ENCODE peak calls at places on chromosomes 4 and X, in six cellular contexts. One of them, this sample, is unnamed.

GRCh38 chr4:74423101-74423500 is 21.8 kb upstream of the AREG start:
- DNase-seq in tibial artery: no peak
- DNase-seq in stimulated activated CD8-positive, alpha-beta memory T cell treated with anti-CD3 and anti-CD28 coated beads, Interleukin-7, amount 100 ng/mL, for 1 hour: no peak
- DNase-seq in stimulated activated CD4-positive, alpha-beta T cell treated with anti-CD3 and anti-CD28 coated beads, TNF-alpha, amount 100 ng/mL, for 1 hour: no peak
- DNase-seq in M059J: peak
- DNase-seq in A172: no peak
- DNase-seq in this sample: no peak

GRCh38 chr4:164716901-164717300 is 37.0 kb upstream of the SMIM31 start:
- DNase-seq in tibial artery: no peak
- DNase-seq in stimulated activated CD8-positive, alpha-beta memory T cell treated with anti-CD3 and anti-CD28 coated beads, Interleukin-7, amount 100 ng/mL, for 1 hour: no peak
- DNase-seq in stimulated activated CD4-positive, alpha-beta T cell treated with anti-CD3 and anti-CD28 coated beads, TNF-alpha, amount 100 ng/mL, for 1 hour: no peak
- DNase-seq in M059J: peak
- DNase-seq in A172: no peak
- DNase-seq in this sample: no peak

GRCh38 chr4:88204882-88205281 is 46.4 kb upstream of the ABCG2 start:
- DNase-seq in tibial artery: no peak
- DNase-seq in stimulated activated CD8-positive, alpha-beta memory T cell treated with anti-CD3 and anti-CD28 coated beads, Interleukin-7, amount 100 ng/mL, for 1 hour: no peak
- DNase-seq in stimulated activated CD4-positive, alpha-beta T cell treated with anti-CD3 and anti-CD28 coated beads, TNF-alpha, amount 100 ng/mL, for 1 hour: no peak
- DNase-seq in M059J: no peak
- DNase-seq in A172: no peak
- DNase-seq in this sample: no peak

GRCh38 chrX:24426921-24427746 is 38.0 kb upstream of the PDK3 start:
- DNase-seq in tibial artery: no peak
- DNase-seq in stimulated activated CD8-positive, alpha-beta memory T cell treated with anti-CD3 and anti-CD28 coated beads, Interleukin-7, amount 100 ng/mL, for 1 hour: no peak
- DNase-seq in stimulated activated CD4-positive, alpha-beta T cell treated with anti-CD3 and anti-CD28 coated beads, TNF-alpha, amount 100 ng/mL, for 1 hour: no peak
- DNase-seq in M059J: peak
- DNase-seq in A172: no peak
- DNase-seq in this sample: no peak

GRCh38 chrX:149648932-149649331 is 17.3 kb upstream of the TMEM185A start:
- DNase-seq in tibial artery: no peak
- DNase-seq in stimulated activated CD8-positive, alpha-beta memory T cell treated with anti-CD3 and anti-CD28 coated beads, Interleukin-7, amount 100 ng/mL, for 1 hour: no peak
- DNase-seq in stimulated activated CD4-positive, alpha-beta T cell treated with anti-CD3 and anti-CD28 coated beads, TNF-alpha, amount 100 ng/mL, for 1 hour: no peak
- DNase-seq in M059J: no peak
- DNase-seq in A172: no peak
- DNase-seq in this sample: no peak

GRCh38 chr4:120847019-120847582 is 75.4 kb downstream of the PRDM5 start:
- DNase-seq in tibial artery: no peak
- DNase-seq in stimulated activated CD8-positive, alpha-beta memory T cell treated with anti-CD3 and anti-CD28 coated beads, Interleukin-7, amount 100 ng/mL, for 1 hour: no peak
- DNase-seq in stimulated activated CD4-positive, alpha-beta T cell treated with anti-CD3 and anti-CD28 coated beads, TNF-alpha, amount 100 ng/mL, for 1 hour: no peak
- DNase-seq in M059J: no peak
- DNase-seq in A172: no peak
- DNase-seq in this sample: no peak

GRCh38 chr4:98566491-98567008 is 91.9 kb downstream of the TSPAN5 start:
- DNase-seq in tibial artery: no peak
- DNase-seq in stimulated activated CD8-positive, alpha-beta memory T cell treated with anti-CD3 and anti-CD28 coated beads, Interleukin-7, amount 100 ng/mL, for 1 hour: no peak
- DNase-seq in stimulated activated CD4-positive, alpha-beta T cell treated with anti-CD3 and anti-CD28 coated beads, TNF-alpha, amount 100 ng/mL, for 1 hour: no peak
- DNase-seq in M059J: no peak
- DNase-seq in A172: no peak
- DNase-seq in this sample: no peak

GRCh38 chr4:145011636-145012035 is 86.4 kb downstream of the ANAPC10 start:
- DNase-seq in tibial artery: no peak
- DNase-seq in stimulated activated CD8-positive, alpha-beta memory T cell treated with anti-CD3 and anti-CD28 coated beads, Interleukin-7, amount 100 ng/mL, for 1 hour: no peak
- DNase-seq in stimulated activated CD4-positive, alpha-beta T cell treated with anti-CD3 and anti-CD28 coated beads, TNF-alpha, amount 100 ng/mL, for 1 hour: no peak
- DNase-seq in M059J: no peak
- DNase-seq in A172: no peak
- DNase-seq in this sample: no peak

GRCh38 chr4:146336413-146336807 is 122.1 kb downstream of the REELD1 start:
- DNase-seq in tibial artery: no peak
- DNase-seq in stimulated activated CD8-positive, alpha-beta memory T cell treated with anti-CD3 and anti-CD28 coated beads, Interleukin-7, amount 100 ng/mL, for 1 hour: no peak
- DNase-seq in stimulated activated CD4-positive, alpha-beta T cell treated with anti-CD3 and anti-CD28 coated beads, TNF-alpha, amount 100 ng/mL, for 1 hour: no peak
- DNase-seq in M059J: no peak
- DNase-seq in A172: no peak
- DNase-seq in this sample: no peak

GRCh38 chr4:10108818-10109783 is 7.5 kb downstream of the WDR1 start:
- DNase-seq in tibial artery: no peak
- DNase-seq in stimulated activated CD8-positive, alpha-beta memory T cell treated with anti-CD3 and anti-CD28 coated beads, Interleukin-7, amount 100 ng/mL, for 1 hour: no peak
- DNase-seq in stimulated activated CD4-positive, alpha-beta T cell treated with anti-CD3 and anti-CD28 coated beads, TNF-alpha, amount 100 ng/mL, for 1 hour: no peak
- DNase-seq in M059J: peak
- DNase-seq in A172: peak
- DNase-seq in this sample: no peak

GRCh38 chrX:150219374-150220185 is 143.5 kb upstream of the MAMLD1 start:
- DNase-seq in tibial artery: no peak
- DNase-seq in stimulated activated CD8-positive, alpha-beta memory T cell treated with anti-CD3 and anti-CD28 coated beads, Interleukin-7, amount 100 ng/mL, for 1 hour: no peak
- DNase-seq in stimulated activated CD4-positive, alpha-beta T cell treated with anti-CD3 and anti-CD28 coated beads, TNF-alpha, amount 100 ng/mL, for 1 hour: no peak
- DNase-seq in M059J: peak
- DNase-seq in A172: peak
- DNase-seq in this sample: no peak

GRCh38 chr4:163548481-163549243 is 54.2 kb downstream of the TMA16 start:
- DNase-seq in tibial artery: no peak
- DNase-seq in stimulated activated CD8-positive, alpha-beta memory T cell treated with anti-CD3 and anti-CD28 coated beads, Interleukin-7, amount 100 ng/mL, for 1 hour: no peak
- DNase-seq in stimulated activated CD4-positive, alpha-beta T cell treated with anti-CD3 and anti-CD28 coated beads, TNF-alpha, amount 100 ng/mL, for 1 hour: no peak
- DNase-seq in M059J: peak
- DNase-seq in A172: peak
- DNase-seq in this sample: no peak

GRCh38 chr4:56908206-56909082 is 744 bp downstream of the REST start:
- DNase-seq in tibial artery: peak
- DNase-seq in stimulated activated CD8-positive, alpha-beta memory T cell treated with anti-CD3 and anti-CD28 coated beads, Interleukin-7, amount 100 ng/mL, for 1 hour: peak
- DNase-seq in stimulated activated CD4-positive, alpha-beta T cell treated with anti-CD3 and anti-CD28 coated beads, TNF-alpha, amount 100 ng/mL, for 1 hour: no peak
- DNase-seq in M059J: peak
- DNase-seq in A172: peak
- DNase-seq in this sample: peak

GRCh38 chrX:99301990-99302389 is 1108.1 kb downstream of the PCDH19 start:
- DNase-seq in tibial artery: no peak
- DNase-seq in stimulated activated CD8-positive, alpha-beta memory T cell treated with anti-CD3 and anti-CD28 coated beads, Interleukin-7, amount 100 ng/mL, for 1 hour: no peak
- DNase-seq in stimulated activated CD4-positive, alpha-beta T cell treated with anti-CD3 and anti-CD28 coated beads, TNF-alpha, amount 100 ng/mL, for 1 hour: no peak
- DNase-seq in M059J: no peak
- DNase-seq in A172: peak
- DNase-seq in this sample: no peak

GRCh38 chr4:139764686-139765085 is 99.1 kb downstream of the MGST2 start:
- DNase-seq in tibial artery: no peak
- DNase-seq in stimulated activated CD8-positive, alpha-beta memory T cell treated with anti-CD3 and anti-CD28 coated beads, Interleukin-7, amount 100 ng/mL, for 1 hour: no peak
- DNase-seq in stimulated activated CD4-positive, alpha-beta T cell treated with anti-CD3 and anti-CD28 coated beads, TNF-alpha, amount 100 ng/mL, for 1 hour: no peak
- DNase-seq in M059J: no peak
- DNase-seq in A172: no peak
- DNase-seq in this sample: no peak

GRCh38 chr4:20652226-20652836 is 47.9 kb upstream of the PACRGL start:
- DNase-seq in tibial artery: no peak
- DNase-seq in stimulated activated CD8-positive, alpha-beta memory T cell treated with anti-CD3 and anti-CD28 coated beads, Interleukin-7, amount 100 ng/mL, for 1 hour: no peak
- DNase-seq in stimulated activated CD4-positive, alpha-beta T cell treated with anti-CD3 and anti-CD28 coated beads, TNF-alpha, amount 100 ng/mL, for 1 hour: no peak
- DNase-seq in M059J: peak
- DNase-seq in A172: no peak
- DNase-seq in this sample: no peak

GRCh38 chrX:24426340-24426913 is 38.7 kb upstream of the PDK3 start:
- DNase-seq in tibial artery: no peak
- DNase-seq in stimulated activated CD8-positive, alpha-beta memory T cell treated with anti-CD3 and anti-CD28 coated beads, Interleukin-7, amount 100 ng/mL, for 1 hour: no peak
- DNase-seq in stimulated activated CD4-positive, alpha-beta T cell treated with anti-CD3 and anti-CD28 coated beads, TNF-alpha, amount 100 ng/mL, for 1 hour: no peak
- DNase-seq in M059J: peak
- DNase-seq in A172: peak
- DNase-seq in this sample: no peak

GRCh38 chr4:147334478-147334877 is 146.4 kb upstream of the EDNRA start:
- DNase-seq in tibial artery: no peak
- DNase-seq in stimulated activated CD8-positive, alpha-beta memory T cell treated with anti-CD3 and anti-CD28 coated beads, Interleukin-7, amount 100 ng/mL, for 1 hour: no peak
- DNase-seq in stimulated activated CD4-positive, alpha-beta T cell treated with anti-CD3 and anti-CD28 coated beads, TNF-alpha, amount 100 ng/mL, for 1 hour: no peak
- DNase-seq in M059J: peak
- DNase-seq in A172: no peak
- DNase-seq in this sample: no peak

GRCh38 chr4:77036206-77036605 is 39.6 kb downstream of the CCNI start:
- DNase-seq in tibial artery: no peak
- DNase-seq in stimulated activated CD8-positive, alpha-beta memory T cell treated with anti-CD3 and anti-CD28 coated beads, Interleukin-7, amount 100 ng/mL, for 1 hour: no peak
- DNase-seq in stimulated activated CD4-positive, alpha-beta T cell treated with anti-CD3 and anti-CD28 coated beads, TNF-alpha, amount 100 ng/mL, for 1 hour: no peak
- DNase-seq in M059J: peak
- DNase-seq in A172: no peak
- DNase-seq in this sample: no peak

GRCh38 chr4:11130195-11130975 is 298.3 kb downstream of the HS3ST1 start:
- DNase-seq in tibial artery: peak
- DNase-seq in stimulated activated CD8-positive, alpha-beta memory T cell treated with anti-CD3 and anti-CD28 coated beads, Interleukin-7, amount 100 ng/mL, for 1 hour: no peak
- DNase-seq in stimulated activated CD4-positive, alpha-beta T cell treated with anti-CD3 and anti-CD28 coated beads, TNF-alpha, amount 100 ng/mL, for 1 hour: no peak
- DNase-seq in M059J: peak
- DNase-seq in A172: no peak
- DNase-seq in this sample: no peak

GRCh38 chrX:147550217-147550616 is 361.5 kb upstream of the FMR1 start:
- DNase-seq in tibial artery: no peak
- DNase-seq in stimulated activated CD8-positive, alpha-beta memory T cell treated with anti-CD3 and anti-CD28 coated beads, Interleukin-7, amount 100 ng/mL, for 1 hour: no peak
- DNase-seq in stimulated activated CD4-positive, alpha-beta T cell treated with anti-CD3 and anti-CD28 coated beads, TNF-alpha, amount 100 ng/mL, for 1 hour: no peak
- DNase-seq in M059J: peak
- DNase-seq in A172: peak
- DNase-seq in this sample: no peak

GRCh38 chr4:89803915-89804314 is 33.0 kb downstream of the SNCA start:
- DNase-seq in tibial artery: no peak
- DNase-seq in stimulated activated CD8-positive, alpha-beta memory T cell treated with anti-CD3 and anti-CD28 coated beads, Interleukin-7, amount 100 ng/mL, for 1 hour: no peak
- DNase-seq in stimulated activated CD4-positive, alpha-beta T cell treated with anti-CD3 and anti-CD28 coated beads, TNF-alpha, amount 100 ng/mL, for 1 hour: no peak
- DNase-seq in M059J: no peak
- DNase-seq in A172: no peak
- DNase-seq in this sample: no peak

GRCh38 chr4:76623217-76624060 is 188.4 kb downstream of the SHROOM3 start:
- DNase-seq in tibial artery: no peak
- DNase-seq in stimulated activated CD8-positive, alpha-beta memory T cell treated with anti-CD3 and anti-CD28 coated beads, Interleukin-7, amount 100 ng/mL, for 1 hour: no peak
- DNase-seq in stimulated activated CD4-positive, alpha-beta T cell treated with anti-CD3 and anti-CD28 coated beads, TNF-alpha, amount 100 ng/mL, for 1 hour: no peak
- DNase-seq in M059J: peak
- DNase-seq in A172: no peak
- DNase-seq in this sample: no peak

GRCh38 chr4:182103614-182104319 is 139.4 kb upstream of the TENM3 start:
- DNase-seq in tibial artery: no peak
- DNase-seq in stimulated activated CD8-positive, alpha-beta memory T cell treated with anti-CD3 and anti-CD28 coated beads, Interleukin-7, amount 100 ng/mL, for 1 hour: no peak
- DNase-seq in stimulated activated CD4-positive, alpha-beta T cell treated with anti-CD3 and anti-CD28 coated beads, TNF-alpha, amount 100 ng/mL, for 1 hour: no peak
- DNase-seq in M059J: no peak
- DNase-seq in A172: no peak
- DNase-seq in this sample: no peak

GRCh38 chrX:75114638-75115037 is 41.4 kb downstream of the ABCB7 start:
- DNase-seq in tibial artery: no peak
- DNase-seq in stimulated activated CD8-positive, alpha-beta memory T cell treated with anti-CD3 and anti-CD28 coated beads, Interleukin-7, amount 100 ng/mL, for 1 hour: no peak
- DNase-seq in stimulated activated CD4-positive, alpha-beta T cell treated with anti-CD3 and anti-CD28 coated beads, TNF-alpha, amount 100 ng/mL, for 1 hour: no peak
- DNase-seq in M059J: no peak
- DNase-seq in A172: no peak
- DNase-seq in this sample: no peak

This sample was measured in central memory CD8-positive, alpha-beta T cell.